ENCODE peak calls at places on chromosomes 11 and 22, in ten cellular contexts. One of them, this sample, is unnamed.

GRCh38 chr11:1943977-1944376 is 3.2 kb upstream of the MRPL23 start:
- DNase-seq in cardiac muscle cell: no peak
- DNase-seq in stimulated activated CD4-positive, alpha-beta T cell treated with anti-CD3 and anti-CD28 coated beads, Interleukin-1b, Interleukin-23, amount 100 ng/mL, for 1 hour: no peak
- DNase-seq in epithelial cell of prostate: peak; percentile 8
- DNase-seq in stomach: no peak
- DNase-seq in T-helper 1 cell: no peak
- DNase-seq in GM04503: no peak
- DNase-seq in NCI-H774: no peak
- DNase-seq in AML-193: no peak
- DNase-seq in NCI-H345: no peak
- DNase-seq in this sample: no peak

GRCh38 chr11:46491661-46492331 is 100.2 kb upstream of the CHRM4 start:
- DNase-seq in T-helper 1 cell: no peak
- DNase-seq in cardiac muscle cell: no peak
- DNase-seq in AML-193: no peak
- DNase-seq in NCI-H774: no peak
- DNase-seq in NCI-H345: no peak
- DNase-seq in GM04503: no peak
- DNase-seq in epithelial cell of prostate: no peak
- DNase-seq in stimulated activated CD4-positive, alpha-beta T cell treated with anti-CD3 and anti-CD28 coated beads, Interleukin-1b, Interleukin-23, amount 100 ng/mL, for 1 hour: no peak
- DNase-seq in stomach: no peak
- DNase-seq in this sample: no peak

GRCh38 chr22:39624501-39624821 is 53.9 kb downstream of the CACNA1I start:
- DNase-seq in NCI-H345: no peak
- DNase-seq in GM04503: no peak
- DNase-seq in T-helper 1 cell: no peak
- DNase-seq in AML-193: no peak
- DNase-seq in stomach: no peak
- DNase-seq in cardiac muscle cell: peak; percentile 9
- DNase-seq in stimulated activated CD4-positive, alpha-beta T cell treated with anti-CD3 and anti-CD28 coated beads, Interleukin-1b, Interleukin-23, amount 100 ng/mL, for 1 hour: no peak
- DNase-seq in NCI-H774: no peak
- DNase-seq in epithelial cell of prostate: no peak
- DNase-seq in this sample: no peak

GRCh38 chr22:17841836-17842235 is 67.6 kb upstream of the BID start:
- DNase-seq in AML-193: no peak
- DNase-seq in T-helper 1 cell: no peak
- DNase-seq in NCI-H774: no peak
- DNase-seq in NCI-H345: no peak
- DNase-seq in GM04503: no peak
- DNase-seq in epithelial cell of prostate: no peak
- DNase-seq in stimulated activated CD4-positive, alpha-beta T cell treated with anti-CD3 and anti-CD28 coated beads, Interleukin-1b, Interleukin-23, amount 100 ng/mL, for 1 hour: no peak
- DNase-seq in stomach: no peak
- DNase-seq in cardiac muscle cell: no peak
- DNase-seq in this sample: no peak

GRCh38 chr22:25447689-25448434 is 116.6 kb upstream of the GRK3 start:
- DNase-seq in NCI-H345: peak; percentile 82
- DNase-seq in stomach: peak; percentile 93
- DNase-seq in AML-193: peak; percentile 61
- DNase-seq in epithelial cell of prostate: peak; percentile 24
- DNase-seq in NCI-H774: peak; percentile 60
- DNase-seq in T-helper 1 cell: peak; percentile 86
- DNase-seq in cardiac muscle cell: peak; percentile 86
- DNase-seq in GM04503: no peak
- DNase-seq in stimulated activated CD4-positive, alpha-beta T cell treated with anti-CD3 and anti-CD28 coated beads, Interleukin-1b, Interleukin-23, amount 100 ng/mL, for 1 hour: peak; percentile 84
- DNase-seq in this sample: peak; percentile 88

GRCh38 chr22:30386608-30386959 is 627 bp downstream of the RNF215 start:
- DNase-seq in NCI-H345: no peak
- DNase-seq in stomach: no peak
- DNase-seq in T-helper 1 cell: no peak
- DNase-seq in AML-193: no peak
- DNase-seq in NCI-H774: no peak
- DNase-seq in epithelial cell of prostate: no peak
- DNase-seq in GM04503: no peak
- DNase-seq in cardiac muscle cell: no peak
- DNase-seq in stimulated activated CD4-positive, alpha-beta T cell treated with anti-CD3 and anti-CD28 coated beads, Interleukin-1b, Interleukin-23, amount 100 ng/mL, for 1 hour: no peak
- DNase-seq in this sample: no peak

GRCh38 chr22:46752911-46753310 is 9.5 kb upstream of the TBC1D22A start:
- DNase-seq in stomach: no peak
- DNase-seq in T-helper 1 cell: no peak
- DNase-seq in epithelial cell of prostate: no peak
- DNase-seq in stimulated activated CD4-positive, alpha-beta T cell treated with anti-CD3 and anti-CD28 coated beads, Interleukin-1b, Interleukin-23, amount 100 ng/mL, for 1 hour: no peak
- DNase-seq in cardiac muscle cell: no peak
- DNase-seq in GM04503: no peak
- DNase-seq in NCI-H345: no peak
- DNase-seq in NCI-H774: no peak
- DNase-seq in AML-193: no peak
- DNase-seq in this sample: no peak

GRCh38 chr11:116233581-116233980 is 539.2 kb downstream of the BUD13 start:
- DNase-seq in AML-193: no peak
- DNase-seq in stimulated activated CD4-positive, alpha-beta T cell treated with anti-CD3 and anti-CD28 coated beads, Interleukin-1b, Interleukin-23, amount 100 ng/mL, for 1 hour: no peak
- DNase-seq in epithelial cell of prostate: no peak
- DNase-seq in cardiac muscle cell: no peak
- DNase-seq in NCI-H774: no peak
- DNase-seq in stomach: no peak
- DNase-seq in GM04503: no peak
- DNase-seq in NCI-H345: no peak
- DNase-seq in T-helper 1 cell: no peak
- DNase-seq in this sample: no peak

GRCh38 chr11:13015753-13016152 is 6.6 kb downstream of the RASSF10 start:
- DNase-seq in cardiac muscle cell: peak; percentile 28
- DNase-seq in NCI-H774: no peak
- DNase-seq in stomach: no peak
- DNase-seq in epithelial cell of prostate: no peak
- DNase-seq in stimulated activated CD4-positive, alpha-beta T cell treated with anti-CD3 and anti-CD28 coated beads, Interleukin-1b, Interleukin-23, amount 100 ng/mL, for 1 hour: no peak
- DNase-seq in T-helper 1 cell: no peak
- DNase-seq in NCI-H345: no peak
- DNase-seq in GM04503: no peak
- DNase-seq in AML-193: no peak
- DNase-seq in this sample: no peak

GRCh38 chr11:41983458-41983857 is 524.0 kb upstream of the LRRC4C start:
- DNase-seq in AML-193: no peak
- DNase-seq in T-helper 1 cell: no peak
- DNase-seq in NCI-H774: no peak
- DNase-seq in GM04503: no peak
- DNase-seq in cardiac muscle cell: no peak
- DNase-seq in NCI-H345: no peak
- DNase-seq in epithelial cell of prostate: no peak
- DNase-seq in stimulated activated CD4-positive, alpha-beta T cell treated with anti-CD3 and anti-CD28 coated beads, Interleukin-1b, Interleukin-23, amount 100 ng/mL, for 1 hour: no peak
- DNase-seq in stomach: no peak
- DNase-seq in this sample: no peak

GRCh38 chr22:17952273-17952801 is 72.0 kb downstream of the MICAL3 start:
- DNase-seq in NCI-H345: no peak
- DNase-seq in T-helper 1 cell: no peak
- DNase-seq in cardiac muscle cell: no peak
- DNase-seq in NCI-H774: no peak
- DNase-seq in stomach: no peak
- DNase-seq in GM04503: no peak
- DNase-seq in AML-193: no peak
- DNase-seq in stimulated activated CD4-positive, alpha-beta T cell treated with anti-CD3 and anti-CD28 coated beads, Interleukin-1b, Interleukin-23, amount 100 ng/mL, for 1 hour: no peak
- DNase-seq in epithelial cell of prostate: no peak
- DNase-seq in this sample: no peak

GRCh38 chr22:31289335-31289734 is 3.0 kb downstream of the PIK3IP1 start:
- DNase-seq in T-helper 1 cell: no peak
- DNase-seq in NCI-H345: peak; percentile 21
- DNase-seq in cardiac muscle cell: no peak
- DNase-seq in AML-193: no peak
- DNase-seq in NCI-H774: peak; percentile 29
- DNase-seq in GM04503: no peak
- DNase-seq in stomach: peak; percentile 47
- DNase-seq in epithelial cell of prostate: no peak
- DNase-seq in stimulated activated CD4-positive, alpha-beta T cell treated with anti-CD3 and anti-CD28 coated beads, Interleukin-1b, Interleukin-23, amount 100 ng/mL, for 1 hour: no peak
- DNase-seq in this sample: no peak

GRCh38 chr11:76560219-76560618 is 110.3 kb downstream of the LRRC32 start:
- DNase-seq in cardiac muscle cell: no peak
- DNase-seq in NCI-H774: no peak
- DNase-seq in stimulated activated CD4-positive, alpha-beta T cell treated with anti-CD3 and anti-CD28 coated beads, Interleukin-1b, Interleukin-23, amount 100 ng/mL, for 1 hour: no peak
- DNase-seq in T-helper 1 cell: no peak
- DNase-seq in stomach: no peak
- DNase-seq in epithelial cell of prostate: no peak
- DNase-seq in GM04503: no peak
- DNase-seq in NCI-H345: no peak
- DNase-seq in AML-193: no peak
- DNase-seq in this sample: no peak

GRCh38 chr22:23818541-23818940 is 20.3 kb downstream of the DERL3 start:
- DNase-seq in stimulated activated CD4-positive, alpha-beta T cell treated with anti-CD3 and anti-CD28 coated beads, Interleukin-1b, Interleukin-23, amount 100 ng/mL, for 1 hour: no peak
- DNase-seq in stomach: no peak
- DNase-seq in NCI-H345: no peak
- DNase-seq in epithelial cell of prostate: no peak
- DNase-seq in cardiac muscle cell: no peak
- DNase-seq in GM04503: no peak
- DNase-seq in T-helper 1 cell: no peak
- DNase-seq in NCI-H774: no peak
- DNase-seq in AML-193: no peak
- DNase-seq in this sample: no peak

GRCh38 chr11:69934861-69935494 is 115.8 kb upstream of the FGF3 start:
- DNase-seq in NCI-H774: no peak
- DNase-seq in AML-193: no peak
- DNase-seq in epithelial cell of prostate: no peak
- DNase-seq in GM04503: no peak
- DNase-seq in NCI-H345: peak; percentile 84
- DNase-seq in stomach: no peak
- DNase-seq in T-helper 1 cell: no peak
- DNase-seq in stimulated activated CD4-positive, alpha-beta T cell treated with anti-CD3 and anti-CD28 coated beads, Interleukin-1b, Interleukin-23, amount 100 ng/mL, for 1 hour: no peak
- DNase-seq in cardiac muscle cell: no peak
- DNase-seq in this sample: no peak

GRCh38 chr11:107988397-107989158 is 20.1 kb upstream of the CUL5 start:
- DNase-seq in NCI-H345: no peak
- DNase-seq in stomach: no peak
- DNase-seq in stimulated activated CD4-positive, alpha-beta T cell treated with anti-CD3 and anti-CD28 coated beads, Interleukin-1b, Interleukin-23, amount 100 ng/mL, for 1 hour: no peak
- DNase-seq in T-helper 1 cell: no peak
- DNase-seq in GM04503: no peak
- DNase-seq in NCI-H774: no peak
- DNase-seq in cardiac muscle cell: no peak
- DNase-seq in epithelial cell of prostate: no peak
- DNase-seq in AML-193: peak; percentile 71
- DNase-seq in this sample: no peak

GRCh38 chr11:107858217-107859070 is at the start of gene SLC35F2:
- DNase-seq in T-helper 1 cell: peak; percentile 44
- DNase-seq in AML-193: no peak
- DNase-seq in stimulated activated CD4-positive, alpha-beta T cell treated with anti-CD3 and anti-CD28 coated beads, Interleukin-1b, Interleukin-23, amount 100 ng/mL, for 1 hour: peak; percentile 53
- DNase-seq in stomach: peak; percentile 78
- DNase-seq in NCI-H345: peak; percentile 76
- DNase-seq in NCI-H774: peak; percentile 73
- DNase-seq in cardiac muscle cell: peak; percentile 83
- DNase-seq in epithelial cell of prostate: peak; percentile 27
- DNase-seq in GM04503: no peak
- DNase-seq in this sample: peak; percentile 19

GRCh38 chr22:49040754-49041467 is 786.8 kb downstream of the BRD1 start:
- DNase-seq in NCI-H345: no peak
- DNase-seq in epithelial cell of prostate: no peak
- DNase-seq in AML-193: no peak
- DNase-seq in GM04503: no peak
- DNase-seq in stomach: no peak
- DNase-seq in T-helper 1 cell: no peak
- DNase-seq in NCI-H774: no peak
- DNase-seq in stimulated activated CD4-positive, alpha-beta T cell treated with anti-CD3 and anti-CD28 coated beads, Interleukin-1b, Interleukin-23, amount 100 ng/mL, for 1 hour: no peak
- DNase-seq in cardiac muscle cell: no peak
- DNase-seq in this sample: no peak

GRCh38 chr11:40292636-40293585 is 1166.5 kb downstream of the LRRC4C start:
- DNase-seq in epithelial cell of prostate: no peak
- DNase-seq in GM04503: no peak
- DNase-seq in stomach: no peak
- DNase-seq in NCI-H345: peak; percentile 25
- DNase-seq in AML-193: no peak
- DNase-seq in stimulated activated CD4-positive, alpha-beta T cell treated with anti-CD3 and anti-CD28 coated beads, Interleukin-1b, Interleukin-23, amount 100 ng/mL, for 1 hour: no peak
- DNase-seq in cardiac muscle cell: no peak
- DNase-seq in T-helper 1 cell: no peak
- DNase-seq in NCI-H774: no peak
- DNase-seq in this sample: peak; percentile 11

GRCh38 chr11:109865558-109866186 is 227.5 kb upstream of the ZC3H12C start:
- DNase-seq in epithelial cell of prostate: peak; percentile 5
- DNase-seq in NCI-H345: peak; percentile 59
- DNase-seq in stimulated activated CD4-positive, alpha-beta T cell treated with anti-CD3 and anti-CD28 coated beads, Interleukin-1b, Interleukin-23, amount 100 ng/mL, for 1 hour: no peak
- DNase-seq in T-helper 1 cell: no peak
- DNase-seq in cardiac muscle cell: no peak
- DNase-seq in stomach: no peak
- DNase-seq in GM04503: no peak
- DNase-seq in NCI-H774: peak; percentile 41
- DNase-seq in AML-193: no peak
- DNase-seq in this sample: peak; percentile 8

GRCh38 chr11:114133548-114134329 is 74.2 kb downstream of the ZBTB16 start:
- DNase-seq in AML-193: no peak
- DNase-seq in NCI-H345: no peak
- DNase-seq in NCI-H774: no peak
- DNase-seq in GM04503: no peak
- DNase-seq in stimulated activated CD4-positive, alpha-beta T cell treated with anti-CD3 and anti-CD28 coated beads, Interleukin-1b, Interleukin-23, amount 100 ng/mL, for 1 hour: no peak
- DNase-seq in T-helper 1 cell: no peak
- DNase-seq in cardiac muscle cell: no peak
- DNase-seq in stomach: no peak
- DNase-seq in epithelial cell of prostate: no peak
- DNase-seq in this sample: no peak

GRCh38 chr11:112886707-112887370 is 74.4 kb upstream of the NCAM1 start:
- DNase-seq in GM04503: no peak
- DNase-seq in T-helper 1 cell: no peak
- DNase-seq in cardiac muscle cell: no peak
- DNase-seq in epithelial cell of prostate: no peak
- DNase-seq in stimulated activated CD4-positive, alpha-beta T cell treated with anti-CD3 and anti-CD28 coated beads, Interleukin-1b, Interleukin-23, amount 100 ng/mL, for 1 hour: no peak
- DNase-seq in stomach: no peak
- DNase-seq in NCI-H345: no peak
- DNase-seq in NCI-H774: no peak
- DNase-seq in AML-193: no peak
- DNase-seq in this sample: no peak

GRCh38 chr22:17985606-17986005 is 38.8 kb downstream of the MICAL3 start:
- DNase-seq in stimulated activated CD4-positive, alpha-beta T cell treated with anti-CD3 and anti-CD28 coated beads, Interleukin-1b, Interleukin-23, amount 100 ng/mL, for 1 hour: no peak
- DNase-seq in epithelial cell of prostate: no peak
- DNase-seq in NCI-H774: no peak
- DNase-seq in T-helper 1 cell: no peak
- DNase-seq in AML-193: no peak
- DNase-seq in GM04503: no peak
- DNase-seq in stomach: no peak
- DNase-seq in cardiac muscle cell: no peak
- DNase-seq in NCI-H345: no peak
- DNase-seq in this sample: no peak

GRCh38 chr11:64409278-64409677 is 50.3 kb downstream of the RPS6KA4 start:
- DNase-seq in epithelial cell of prostate: no peak
- DNase-seq in NCI-H345: no peak
- DNase-seq in T-helper 1 cell: no peak
- DNase-seq in cardiac muscle cell: no peak
- DNase-seq in GM04503: no peak
- DNase-seq in stimulated activated CD4-positive, alpha-beta T cell treated with anti-CD3 and anti-CD28 coated beads, Interleukin-1b, Interleukin-23, amount 100 ng/mL, for 1 hour: no peak
- DNase-seq in stomach: no peak
- DNase-seq in AML-193: no peak
- DNase-seq in NCI-H774: no peak
- DNase-seq in this sample: no peak

This sample was measured in NCI-H1092.